ENCODE peak calls at places on chromosomes 16 and 17, in four cellular contexts. D, T, E and G are unnamed samples.
A peak's percentile ranks its signal among the peaks of the same experiment; 100 is the strongest.

GRCh38 chr17:79092567-79092966 is 17.9 kb downstream of the ENGASE start:
- DNase-seq in D (no peak), T (no peak), E (no peak), G (no peak)

GRCh38 chr16:48054881-48055601 is 100.8 kb downstream of the ABCC12 start:
- DNase-seq in D (peak; percentile 70), T (peak; percentile 42), E (peak; percentile 36), G (peak; percentile 27)

GRCh38 chr17:305090-305976 is 47.3 kb downstream of the RPH3AL start:
- DNase-seq in T (no peak), D (no peak), E (no peak), G (no peak)

GRCh38 chr17:12977008-12977751 is 40.6 kb downstream of the ELAC2 start:
- DNase-seq in E (no peak), T (no peak), D (peak; percentile 34), G (no peak)

GRCh38 chr17:7347630-7348477 is 4.1 kb upstream of the KCTD11 start:
- DNase-seq in T (no peak), D (peak; percentile 40), E (no peak), G (no peak)

GRCh38 chr16:31250782-31251384 is 8.9 kb upstream of the ITGAM start:
- DNase-seq in E (no peak), T (no peak), D (no peak), G (no peak)

GRCh38 chr17:83080641-83081560 is 1.5 kb downstream of the METRNL start:
- DNase-seq in D (no peak), T (no peak), E (no peak), G (no peak)

GRCh38 chr17:44578947-44579346 is 21.7 kb downstream of the FZD2 start:
- DNase-seq in E (no peak), T (no peak), D (no peak), G (no peak)

GRCh38 chr16:8173111-8173644 is 417.1 kb downstream of the TMEM114 start:
- DNase-seq in E (no peak), D (peak; percentile 53), T (peak; percentile 53), G (peak; percentile 69)

GRCh38 chr17:30084773-30085172 is 31.8 kb upstream of the NSRP1 start:
- DNase-seq in E (no peak), T (no peak), D (no peak), G (no peak)

GRCh38 chr16:50802000-50802399 is 60.1 kb downstream of the CYLD start:
- DNase-seq in E (peak; percentile 30), D (peak; percentile 49), T (no peak), G (no peak)

GRCh38 chr17:31510273-31511175 is 119.0 kb downstream of the RAB11FIP4 start:
- DNase-seq in D (no peak), E (no peak), T (no peak), G (no peak)

GRCh38 chr17:40915721-40916256 is 21.7 kb downstream of the KRT23 start:
- DNase-seq in E (peak; percentile 38), D (peak; percentile 48), T (no peak), G (no peak)

GRCh38 chr17:39196820-39197331 is 593 bp downstream of the CACNB1 start:
- DNase-seq in E (no peak), D (no peak), T (peak; percentile 79), G (no peak)

GRCh38 chr16:67516296-67517177 is 12.1 kb upstream of the RIPOR1 start:
- DNase-seq in T (no peak), E (no peak), D (peak; percentile 73), G (no peak)

GRCh38 chr16:11315499-11315898 is 29.8 kb upstream of the RMI2 start:
- DNase-seq in D (no peak), T (no peak), E (no peak), G (no peak)
- TF ChIP-seq CTCF in D (no peak), T (no peak), E (peak; percentile 39), G (peak; percentile 40)

GRCh38 chr17:75765981-75766380 is 989 bp upstream of the GALK1 start:
- DNase-seq in D (no peak), E (no peak), T (no peak), G (no peak)

GRCh38 chr17:75763613-75764416 is 1.2 kb downstream of the GALK1 start:
- DNase-seq in T (no peak), E (no peak), D (no peak), G (no peak)

GRCh38 chr17:75763269-75763607 is 1.8 kb downstream of the GALK1 start:
- DNase-seq in T (no peak), D (no peak), E (no peak), G (no peak)

GRCh38 chr17:75764417-75764710 is 628 bp downstream of the GALK1 start:
- DNase-seq in E (no peak), D (no peak), T (no peak), G (no peak)

GRCh38 chr17:75764711-75765421 is at the start of gene GALK1:
- DNase-seq in D (peak; percentile 60), T (peak; percentile 78), E (no peak), G (peak; percentile 58)
- TF ChIP-seq CTCF in D (peak; percentile 52), T (peak; percentile 58), E (peak; percentile 65), G (peak; percentile 44)

GRCh38 chr16:49441366-49441780 is 67.8 kb downstream of the C16orf78 start:
- DNase-seq in E (no peak), T (peak; percentile 30), D (no peak), G (no peak)
- TF ChIP-seq CTCF in E (no peak), T (no peak), D (no peak), G (peak; percentile 28)

GRCh38 chr16:19524356-19524865 is 669 bp downstream of the CCP110 start:
- DNase-seq in E (no peak), T (no peak), D (no peak), G (no peak)

GRCh38 chr16:19521471-19522368 is at the start of gene GDE1:
- DNase-seq in E (peak; percentile 62), T (peak; percentile 94), D (peak; percentile 82), G (peak; percentile 93)

GRCh38 chr16:19522369-19523159 is 666 bp upstream of the GDE1 start:
- DNase-seq in E (no peak), T (no peak), D (no peak), G (no peak)

GRCh38 chr16:19523559-19524355 is at the start of gene CCP110:
- DNase-seq in E (peak; percentile 88), D (peak; percentile 95), T (peak; percentile 98), G (peak; percentile 76)

DNA sequence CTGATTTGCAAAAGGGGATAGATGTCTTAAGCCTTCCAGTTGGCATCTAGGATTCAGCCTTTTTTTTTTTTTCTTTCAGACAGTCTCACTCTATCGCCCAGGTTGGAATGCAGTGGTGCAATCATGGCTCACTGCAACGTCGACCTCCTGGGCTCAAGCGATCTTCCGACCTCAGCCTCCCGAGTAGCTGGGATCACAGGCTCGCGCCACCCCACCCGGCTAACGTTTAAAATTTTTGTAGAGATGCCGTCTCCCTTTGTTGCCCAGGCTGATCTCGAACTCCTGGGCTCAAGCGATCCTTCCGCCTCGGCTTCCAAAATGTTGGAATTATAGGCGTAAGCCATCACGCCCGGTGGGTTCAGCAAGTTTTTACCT is 571 bp upstream of the CCP110 start:
- DNase-seq in T (no peak), E (no peak), D (no peak), G (no peak)
- TF ChIP-seq CTCF in T (no peak), E (no peak), D (no peak), G (no peak)

GRCh38 chr16:26772503-26772902 is 294.2 kb upstream of the C16orf82 start:
- DNase-seq in E (no peak), T (no peak), D (peak; percentile 48), G (no peak)
- TF ChIP-seq CTCF in E (no peak), T (no peak), D (no peak), G (no peak)

GRCh38 chr17:62868008-62868407 is 59.9 kb upstream of the MARCHF10 start:
- DNase-seq in D (no peak), T (no peak), E (no peak), G (no peak)

GRCh38 chr17:62862251-62862650 is 54.1 kb upstream of the MARCHF10 start:
- DNase-seq in T (no peak), E (no peak), D (no peak), G (no peak)

GRCh38 chr17:62860962-62861873 is 53.1 kb upstream of the MARCHF10 start:
- DNase-seq in E (no peak), T (no peak), D (no peak), G (no peak)

GRCh38 chr17:62869885-62870580 is 61.9 kb upstream of the MARCHF10 start:
- DNase-seq in T (no peak), D (peak; percentile 84), E (no peak), G (no peak)

DNA sequence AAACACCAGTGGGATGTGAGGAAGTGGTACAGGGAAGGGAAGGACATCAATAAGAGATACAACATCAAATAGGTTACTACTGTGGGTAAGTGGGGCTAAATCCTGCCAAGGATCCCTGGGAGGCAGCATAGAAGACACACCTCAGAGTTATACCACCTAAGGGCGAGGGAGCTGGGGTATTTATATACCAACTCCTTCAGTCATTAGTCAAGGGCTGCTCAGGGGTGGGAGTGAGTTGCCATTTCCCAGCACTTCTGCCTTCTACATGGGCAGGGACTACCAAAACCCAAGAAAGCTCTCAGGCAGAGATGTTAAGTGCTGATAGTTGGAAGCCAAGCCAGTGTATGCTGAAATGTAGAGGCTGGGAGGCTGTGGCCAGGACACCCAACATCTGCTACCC is 57.5 kb upstream of the MARCHF10 start:
- DNase-seq in E (no peak), T (no peak), D (no peak), G (no peak)
- TF ChIP-seq CTCF in E (no peak), T (no peak), D (no peak), G (no peak)

GRCh38 chr16:2967211-2967631 is 1.9 kb upstream of the PAQR4 start:
- DNase-seq in D (no peak), T (no peak), E (no peak), G (no peak)

GRCh38 chr16:2967721-2968161 is 1.4 kb upstream of the PAQR4 start:
- DNase-seq in D (no peak), T (no peak), E (no peak), G (no peak)

GRCh38 chr16:2966043-2966802 is 2.1 kb downstream of the KREMEN2 start:
- DNase-seq in E (no peak), D (no peak), T (no peak), G (no peak)

GRCh38 chr16:2968368-2968737 is 795 bp upstream of the PAQR4 start:
- DNase-seq in D (no peak), E (no peak), T (no peak), G (no peak)

GRCh38 chr16:2966803-2967184 is 2.4 kb upstream of the PAQR4 start:
- DNase-seq in D (no peak), T (no peak), E (no peak), G (no peak)
- TF ChIP-seq CTCF in D (no peak), T (peak; percentile 0), E (no peak), G (no peak)